ENCODE peak calls at places on chromosomes 16 and 17, in seven cellular contexts. J is heart right ventricle, T is neural progenitor cell, M is H1, P is esophagus muscularis mucosa, D is left ventricle myocardium inferior, S is cardiac muscle cell. F is an unnamed sample.

GRCh38 chr16:89246903-89247733 is 29.6 kb downstream of the ZNF778 start:
- DNase-seq in D (peak), T (peak), S (peak), M (peak), J (peak), P (peak), F (peak)

GRCh38 chr17:37844158-37844976 is 79.8 kb upstream of the TBC1D3K start:
- DNase-seq in M (peak), P (no peak), J (peak), D (peak), T (peak), S (peak), F (peak)

GRCh38 chr17:27653572-27653971 is 22.6 kb downstream of the LGALS9 start:
- DNase-seq in S (no peak), M (no peak), T (no peak), D (no peak), P (no peak), J (no peak), F (no peak)

GRCh38 chr17:76550712-76551615 is 11.1 kb downstream of the PRCD start:
- DNase-seq in P (no peak), J (no peak), T (no peak), M (no peak), S (peak), D (no peak), F (no peak)

GRCh38 chr17:69574257-69575197 is 160.0 kb downstream of the MAP2K6 start:
- DNase-seq in M (no peak), D (no peak), J (peak), T (peak), S (peak), P (no peak), F (no peak)

GRCh38 chr16:84103678-84104077 is 13.1 kb downstream of the MBTPS1 start:
- DNase-seq in P (no peak), J (no peak), S (no peak), M (no peak), D (no peak), T (no peak), F (peak)

GRCh38 chr16:87850009-87851006 is 19.0 kb downstream of the SLC7A5 start:
- DNase-seq in D (peak), S (peak), P (no peak), J (peak), T (peak), M (no peak), F (no peak)

GRCh38 chr16:528111-529011 is 849 bp downstream of the CAPN15 start:
- DNase-seq in T (peak), S (peak), P (no peak), M (no peak), D (no peak), J (peak), F (peak)

GRCh38 chr16:19393226-19394074 is 24.2 kb upstream of the TMC5 start:
- DNase-seq in S (peak), M (no peak), D (no peak), P (no peak), T (peak), J (no peak), F (no peak)

GRCh38 chr16:23125277-23125676 is 24.0 kb downstream of the USP31 start:
- DNase-seq in D (no peak), T (peak), M (no peak), J (no peak), P (no peak), S (no peak), F (no peak)

GRCh38 chr16:14104066-14104465 is 32.9 kb downstream of the MRTFB start:
- DNase-seq in D (no peak), T (no peak), S (no peak), M (no peak), P (no peak), J (no peak), F (no peak)

GRCh38 chr16:879986-880385 is 79.5 kb upstream of the GNG13 start:
- DNase-seq in S (no peak), T (no peak), J (no peak), M (no peak), P (no peak), D (peak), F (no peak)

GRCh38 chr17:76371656-76372628 is 12.5 kb upstream of the SPHK1 start:
- DNase-seq in P (no peak), T (no peak), J (no peak), S (peak), D (no peak), M (no peak), F (peak)

GRCh38 chr17:57114085-57114673 is 29.1 kb downstream of the AKAP1 start:
- DNase-seq in D (peak), P (no peak), T (peak), S (peak), M (peak), J (peak), F (peak)

GRCh38 chr16:51326131-51326856 is 175.2 kb upstream of the SALL1 start:
- DNase-seq in S (peak), J (no peak), M (no peak), P (no peak), T (no peak), D (no peak), F (peak)

GRCh38 chr17:66953661-66954060 is 10.8 kb upstream of the CACNG4 start:
- DNase-seq in S (no peak), P (no peak), M (no peak), D (no peak), J (no peak), T (no peak), F (no peak)

GRCh38 chr17:64282753-64283080 is 19.7 kb upstream of the TEX2 start:
- DNase-seq in P (no peak), M (no peak), S (no peak), T (no peak), D (no peak), J (no peak), F (no peak)

GRCh38 chr17:82933911-82934310 is 94.1 kb upstream of the ZNF750 start:
- DNase-seq in S (no peak), P (no peak), T (no peak), D (peak), M (no peak), J (no peak), F (no peak)

GRCh38 chr17:1421470-1421869 is 21.4 kb upstream of the YWHAE start:
- DNase-seq in T (no peak), P (no peak), M (no peak), S (no peak), D (no peak), J (no peak), F (no peak)

GRCh38 chr17:62064791-62065563 is at the start of gene MED13:
- DNase-seq in J (peak), P (peak), M (no peak), S (peak), T (peak), D (peak), F (peak)

GRCh38 chr16:22386976-22387375 is 12.6 kb upstream of the CDR2 start:
- DNase-seq in D (no peak), M (no peak), T (no peak), P (no peak), S (peak), J (no peak), F (peak)

GRCh38 chr17:33140413-33141099 is 148.9 kb downstream of the SPACA3 start:
- DNase-seq in M (no peak), T (peak), P (no peak), J (no peak), S (no peak), D (no peak), F (no peak)

GRCh38 chr16:78183886-78184553 is 84.6 kb downstream of the WWOX start:
- DNase-seq in J (no peak), P (peak), M (no peak), T (no peak), S (no peak), D (no peak), F (no peak)

GRCh38 chr16:26645629-26646028 is 421.1 kb upstream of the C16orf82 start:
- DNase-seq in J (no peak), D (no peak), S (no peak), M (no peak), P (peak), T (peak), F (no peak)
- TF ChIP-seq CTCF in J (peak), D (peak), S (no peak), M (peak), P (no peak), T (peak), F (no peak)

DNA sequence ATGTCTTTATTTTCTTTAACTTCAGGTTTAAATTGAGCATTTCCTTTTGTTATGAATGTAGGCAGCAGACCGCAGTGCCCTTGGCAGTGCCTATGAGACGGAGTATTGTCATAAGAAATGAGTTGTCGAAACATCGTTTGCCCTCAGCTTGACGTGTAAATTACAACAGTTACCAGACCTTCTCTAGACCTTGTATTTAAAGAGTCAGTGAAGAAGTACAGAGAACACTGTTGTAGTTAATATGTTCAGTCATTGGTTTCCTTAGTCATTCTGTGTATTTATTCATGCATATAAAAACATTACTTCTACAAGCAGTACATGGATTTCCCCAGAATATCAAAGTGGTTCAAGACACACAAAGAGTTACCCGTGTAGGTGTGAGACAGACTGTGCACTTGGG is 19.0 kb downstream of the IRF8 start:
- DNase-seq in M (no peak), P (no peak), J (no peak), T (no peak), S (no peak), D (no peak), F (no peak)
- H3K27ac ChIP-seq in M (no peak), P (no peak), J (no peak), T (no peak), S (no peak), D (no peak), F (no peak)

DNA sequence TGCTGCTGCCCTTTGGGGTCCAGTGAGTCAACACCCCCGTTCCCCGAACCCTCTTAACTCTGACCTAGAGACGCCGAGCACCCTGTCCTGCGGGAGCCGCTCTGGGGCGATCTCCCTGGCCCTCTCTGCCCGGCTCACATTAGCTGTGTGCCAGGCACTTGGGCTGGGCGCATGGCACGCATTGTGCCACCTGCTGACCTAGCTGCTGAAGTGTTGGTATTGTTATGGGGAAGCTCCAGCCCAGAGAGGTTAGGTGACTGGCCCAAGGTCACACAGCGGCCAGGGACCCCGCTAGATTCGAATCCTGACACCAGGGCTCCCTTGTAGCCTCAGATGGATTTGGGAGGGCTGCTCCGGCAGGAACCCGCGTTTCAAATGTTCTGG is 1.1 kb downstream of the HSD17B1 start:
- DNase-seq in S (no peak), M (no peak), T (no peak), J (no peak), D (no peak), P (no peak), F (no peak)
- TF ChIP-seq CTCF in S (no peak), M (no peak), T (no peak), J (no peak), D (no peak), P (no peak), F (no peak)

DNA sequence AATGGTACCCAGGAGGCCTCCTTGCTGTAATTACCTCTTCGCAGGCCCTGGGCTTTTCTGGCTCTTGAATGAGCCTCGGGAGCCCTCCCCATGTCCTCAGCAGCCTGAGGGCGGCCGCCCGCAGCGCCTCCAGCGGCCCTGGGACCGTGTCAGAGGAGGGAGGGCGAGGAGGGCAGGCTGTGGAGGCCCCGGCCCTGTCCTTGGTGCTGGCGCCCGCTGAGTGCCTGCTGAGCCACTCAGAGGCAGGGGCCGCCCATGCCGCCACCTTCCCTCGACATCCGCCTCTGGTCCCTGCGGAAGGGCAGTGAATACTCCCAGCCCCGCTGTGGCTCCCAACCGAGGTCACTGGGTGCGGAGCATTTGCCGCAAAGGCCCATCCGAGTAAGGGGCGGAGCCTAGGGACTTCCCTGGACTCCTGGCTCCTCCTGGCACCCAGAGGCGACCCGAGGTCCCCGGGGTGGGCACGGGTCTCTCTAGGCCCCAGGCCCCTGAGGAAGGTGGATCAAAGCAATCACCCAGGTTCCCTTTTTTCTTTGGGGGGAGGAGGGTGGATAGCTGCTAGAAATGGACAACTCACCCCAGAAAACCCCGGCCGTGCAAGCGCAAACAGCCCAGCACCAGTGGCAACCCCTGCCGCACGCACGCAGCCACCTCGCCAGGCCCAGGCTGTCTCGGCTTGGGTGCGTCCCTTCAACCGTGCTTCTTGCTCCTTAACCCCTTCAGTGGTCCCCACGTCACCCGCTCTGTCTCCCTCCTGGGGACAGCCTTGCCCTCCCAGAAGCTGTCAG is 2.7 kb downstream of the RBFOX3 start:
- DNase-seq in S (peak), J (peak), P (no peak), M (peak), D (no peak), T (peak), F (peak)
- H3K27ac ChIP-seq in S (no peak), J (no peak), P (no peak), M (no peak), D (no peak), T (no peak), F (no peak)

DNA sequence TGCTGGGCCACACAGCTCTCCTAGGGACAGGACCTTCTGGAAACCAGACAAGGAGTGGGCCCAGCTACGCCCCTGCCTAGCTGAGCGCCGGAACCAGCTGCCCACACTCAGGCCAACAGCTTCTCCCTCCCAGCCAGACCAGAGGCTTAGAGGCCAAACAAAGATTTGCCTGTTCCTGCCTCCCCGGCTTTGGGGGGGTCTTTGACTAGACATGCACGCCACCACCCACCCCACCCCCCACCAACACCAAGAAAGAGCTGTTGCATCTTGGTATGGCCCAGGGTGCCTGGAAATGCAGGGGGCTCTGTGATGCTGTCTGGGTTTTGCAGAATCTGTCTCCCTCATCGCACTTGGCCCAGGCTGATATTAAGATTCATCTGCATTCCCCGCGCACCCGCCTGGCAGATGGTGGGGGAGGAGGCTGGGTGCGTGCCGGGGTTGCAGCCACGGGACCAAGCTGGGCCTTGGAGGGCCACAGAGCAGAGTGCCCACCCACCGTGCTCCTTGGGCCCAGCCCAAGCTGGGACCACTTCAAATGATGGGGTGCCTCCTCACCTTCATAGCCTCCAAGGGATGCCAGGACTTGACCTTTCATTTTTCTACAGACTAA is 1.3 kb upstream of the NXPH3 start:
- DNase-seq in S (no peak), T (no peak), M (no peak), P (no peak), J (no peak), D (no peak), F (no peak)
- TF ChIP-seq CTCF in S (no peak), T (no peak), M (no peak), P (no peak), J (no peak), D (no peak), F (no peak)

GRCh38 chr16:12092347-12092882 is 115.9 kb downstream of the SNX29 start:
- DNase-seq in M (no peak), J (no peak), P (no peak), T (no peak), S (peak), D (no peak), F (no peak)
- H3K27ac ChIP-seq in M (no peak), J (no peak), P (no peak), T (peak), S (no peak), D (peak), F (no peak)

DNA sequence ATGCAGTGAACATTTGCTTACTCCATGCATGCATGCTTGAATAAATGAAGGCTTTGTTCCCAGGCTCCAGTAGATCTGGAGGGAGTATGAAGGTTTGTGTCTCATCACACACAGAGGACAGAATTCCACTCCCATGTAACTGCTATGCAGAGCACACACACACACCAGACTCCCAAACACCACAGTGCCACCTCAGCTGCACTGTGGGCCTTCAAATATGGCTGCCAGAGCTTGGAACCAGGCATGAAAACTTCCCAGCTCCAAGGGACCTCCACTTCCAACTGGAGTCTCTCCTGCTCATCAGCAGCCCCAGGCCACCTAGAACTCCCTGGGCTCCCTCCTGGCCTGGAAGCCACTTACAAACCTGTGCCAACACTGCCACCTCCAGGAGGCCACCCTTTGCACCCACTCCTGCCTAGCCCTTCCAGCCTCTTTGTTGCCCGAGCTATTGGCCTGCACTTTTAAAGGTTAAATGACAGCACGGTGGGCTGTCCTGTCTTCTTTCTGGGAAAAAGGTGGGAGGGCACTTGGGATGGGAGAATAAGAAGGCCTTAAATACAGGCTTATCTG is 151.2 kb downstream of the ZNF423 start:
- DNase-seq in T (peak), P (no peak), M (no peak), S (no peak), J (no peak), D (no peak), F (no peak)
- TF ChIP-seq CTCF in T (peak), P (no peak), M (peak), S (no peak), J (no peak), D (no peak), F (no peak)

F was measured in RWPE1.